ENCODE peak calls at places on chromosome 5, in eight cellular contexts. L is sigmoid colon, S is AG10803, O is psoas muscle, B is A549, T is neural crest cell, G is brain microvascular endothelial cell, J is left lung. W is an unnamed sample.

GRCh38 chr5:18216729-18217128 is 582.5 kb downstream of the TAF11L14 start:
- DNase-seq in S (no peak), B (no peak), T (no peak), J (no peak), L (no peak), O (no peak), G (no peak), W (no peak)

GRCh38 chr5:56838409-56839039 is 23.2 kb downstream of the MAP3K1 start:
- DNase-seq in J (no peak), T (no peak), O (no peak), G (no peak), B (peak; percentile 25), L (no peak), S (peak; percentile 78), W (no peak)

GRCh38 chr5:103450333-103451061 is 112.1 kb downstream of the NUDT12 start:
- DNase-seq in L (no peak), G (peak; percentile 77), O (no peak), T (no peak), B (no peak), J (no peak), S (peak; percentile 94), W (no peak)

GRCh38 chr5:141841781-141842180 is 36.4 kb downstream of the PCDH1 start:
- DNase-seq in T (no peak), B (no peak), S (no peak), L (no peak), O (no peak), J (peak; percentile 69), G (no peak), W (no peak)

GRCh38 chr5:150082364-150082763 is 4.0 kb downstream of the CSF1R start:
- DNase-seq in G (no peak), T (no peak), O (no peak), L (no peak), B (no peak), J (no peak), S (no peak), W (no peak)

GRCh38 chr5:150286820-150287219 is 2.8 kb downstream of the CAMK2A start:
- DNase-seq in J (no peak), L (no peak), G (no peak), O (no peak), S (no peak), B (peak; percentile 82), T (no peak), W (no peak)

GRCh38 chr5:126972062-126972895 is 58.1 kb downstream of the MARCHF3 start:
- DNase-seq in S (no peak), G (no peak), O (no peak), L (no peak), J (no peak), B (no peak), T (no peak), W (no peak)

GRCh38 chr5:446864-447263 is 3.9 kb downstream of the EXOC3 start:
- DNase-seq in J (no peak), B (peak; percentile 72), S (peak; percentile 49), O (peak; percentile 46), G (no peak), L (peak; percentile 46), T (no peak), W (no peak)

GRCh38 chr5:4158750-4159447 is 563.3 kb downstream of the IRX1 start:
- DNase-seq in G (no peak), T (no peak), B (no peak), S (no peak), L (no peak), J (no peak), O (no peak), W (no peak)

GRCh38 chr5:131067596-131067995 is 97.5 kb downstream of the HINT1 start:
- DNase-seq in S (no peak), B (no peak), L (no peak), G (no peak), T (no peak), O (no peak), J (no peak), W (no peak)

GRCh38 chr5:56664025-56664424 is 151.3 kb upstream of the MAP3K1 start:
- DNase-seq in T (no peak), L (no peak), B (no peak), O (no peak), S (no peak), G (no peak), J (no peak), W (no peak)

GRCh38 chr5:68368280-68368679 is 152.7 kb downstream of the PIK3R1 start:
- DNase-seq in J (no peak), G (no peak), S (peak; percentile 29), O (no peak), T (no peak), L (no peak), B (no peak), W (no peak)

GRCh38 chr5:14167211-14167845 is 24.2 kb downstream of the TRIO start:
- DNase-seq in S (peak; percentile 59), T (no peak), J (no peak), O (no peak), B (no peak), G (no peak), L (no peak), W (no peak)

GRCh38 chr5:147483197-147483790 is 26.6 kb downstream of the DPYSL3 start:
- DNase-seq in J (no peak), T (no peak), L (no peak), G (no peak), S (no peak), O (no peak), B (no peak), W (no peak)

GRCh38 chr5:82386576-82386975 is 108.4 kb upstream of the RPS23 start:
- DNase-seq in J (no peak), S (no peak), L (no peak), B (peak; percentile 14), G (no peak), O (no peak), T (no peak), W (no peak)

GRCh38 chr5:98927988-98928801 is 612 bp downstream of the CHD1 start:
- DNase-seq in G (peak; percentile 26), L (peak; percentile 88), B (peak; percentile 77), O (peak; percentile 77), T (peak; percentile 51), S (peak; percentile 50), J (peak; percentile 80), W (peak; percentile 82)

GRCh38 chr5:23820764-23821471 is 313.5 kb downstream of the PRDM9 start:
- DNase-seq in J (no peak), G (peak; percentile 3), L (no peak), B (peak; percentile 5), S (peak; percentile 18), O (no peak), T (no peak), W (no peak)

DNA sequence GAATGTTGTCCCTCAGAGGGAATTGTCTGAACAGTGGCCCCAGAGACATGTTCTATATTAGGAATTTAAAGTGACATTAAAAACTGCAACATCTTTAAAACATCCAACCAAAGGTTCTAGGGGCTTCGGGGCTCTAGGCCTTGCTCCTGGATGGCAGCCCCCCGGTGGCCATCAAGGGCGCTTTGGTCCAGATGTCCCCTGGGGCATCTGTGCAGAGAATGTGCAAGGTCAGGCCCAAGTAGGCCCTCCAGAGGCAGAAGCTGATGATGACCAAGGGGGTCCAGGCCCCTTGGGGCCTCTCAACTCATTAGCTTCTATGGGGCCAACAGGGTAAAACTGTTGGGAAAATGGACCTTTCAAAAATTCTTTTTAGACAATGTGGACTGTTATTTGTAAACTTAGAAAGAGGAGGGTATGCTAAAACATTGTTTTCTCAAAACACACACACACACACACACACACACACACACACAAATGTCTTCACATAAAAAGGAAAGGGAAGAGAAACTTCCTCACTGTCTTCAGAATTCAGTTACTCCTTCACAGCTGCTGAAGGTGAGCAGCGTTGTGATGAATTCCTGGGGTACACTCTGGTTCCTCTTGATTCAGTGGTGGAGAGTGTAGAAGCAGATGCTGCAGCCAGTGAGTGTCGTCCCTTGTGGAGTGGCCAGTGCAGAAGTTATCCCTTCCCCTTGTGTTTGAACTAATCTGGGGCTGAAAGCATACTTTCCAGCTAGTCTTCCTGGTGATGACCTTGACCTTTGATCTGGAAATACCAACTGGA is 125.2 kb downstream of the WDR41 start:
- DNase-seq in T (no peak), S (no peak), G (no peak), B (no peak), O (no peak), J (no peak), L (no peak), W (no peak)
- TF ChIP-seq CTCF in T (no peak), S (no peak), G (no peak), B (no peak), O (no peak), J (no peak), L (no peak), W (no peak)

GRCh38 chr5:40221796-40222195 is 457.9 kb upstream of the PTGER4 start:
- DNase-seq in G (peak; percentile 84), S (peak; percentile 84), B (no peak), L (no peak), T (no peak), O (no peak), J (no peak), W (no peak)
- TF ChIP-seq CTCF in G (no peak), S (no peak), B (no peak), L (no peak), T (no peak), O (no peak), J (no peak), W (no peak)

DNA sequence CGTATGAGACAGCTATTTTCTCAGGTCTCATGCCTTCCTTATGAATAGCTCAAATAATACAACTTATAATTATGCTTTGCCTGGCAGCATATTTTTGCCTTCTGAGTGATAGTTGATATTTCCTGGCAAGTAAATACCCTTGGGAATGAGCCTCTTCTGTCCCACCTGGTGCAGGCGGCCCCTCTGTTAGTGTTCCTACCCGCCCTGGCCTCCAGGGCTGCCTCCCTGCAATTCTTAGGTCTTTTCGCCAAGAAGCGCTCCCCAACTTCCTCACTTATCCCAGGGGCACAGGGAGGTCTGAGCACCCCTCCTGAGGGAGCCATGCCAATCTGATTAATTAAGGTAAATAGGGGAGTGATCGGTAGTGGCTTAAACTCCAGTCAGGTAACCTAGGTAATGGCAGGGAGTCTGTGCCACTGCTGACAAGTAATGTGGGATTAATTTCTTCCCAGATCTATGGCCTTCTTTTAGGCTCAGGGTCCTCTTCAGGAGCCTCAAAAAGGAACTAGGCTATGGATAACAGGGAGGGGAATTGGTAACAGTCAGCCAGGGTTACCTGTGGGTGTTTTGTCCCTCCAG is 81.5 kb downstream of the GALNT10 start:
- DNase-seq in B (no peak), G (no peak), L (no peak), T (no peak), S (no peak), O (no peak), J (no peak), W (no peak)
- TF ChIP-seq CTCF in B (no peak), G (no peak), L (no peak), T (no peak), S (no peak), O (no peak), J (no peak), W (no peak)

GRCh38 chr5:132490484-132491367 is at the start of gene IRF1:
- DNase-seq in L (peak; percentile 98), T (peak; percentile 84), S (peak; percentile 96), B (peak; percentile 97), J (peak; percentile 97), O (peak; percentile 98), G (peak; percentile 90), W (peak; percentile 95)
- TF ChIP-seq CTCF in L (no peak), T (no peak), S (no peak), B (no peak), J (no peak), O (peak; percentile 3), G (no peak), W (no peak)

GRCh38 chr5:108148715-108149139 is 233.2 kb downstream of the FBXL17 start:
- DNase-seq in L (no peak), G (peak; percentile 32), J (no peak), O (no peak), B (peak; percentile 5), S (peak; percentile 29), T (no peak), W (no peak)
- TF ChIP-seq CTCF in L (no peak), G (peak; percentile 63), J (peak; percentile 39), O (peak; percentile 50), B (peak; percentile 51), S (peak; percentile 63), T (peak; percentile 67), W (no peak)

W was measured in ovary.